ENCODE peak calls at places on chromosomes 5 and 9, in nine cellular contexts. One of them, this sample, is unnamed.

GRCh38 chr9:133113928-133114351 is 7.1 kb downstream of the RALGDS start:
- DNase-seq in cardiac muscle cell: peak
- DNase-seq in AG04449: no peak
- DNase-seq in A549: no peak
- DNase-seq in lung: no peak
- DNase-seq in CD8-positive, alpha-beta T cell: no peak
- DNase-seq in AG09319: no peak
- DNase-seq in RWPE1: no peak
- DNase-seq in progenitor cell of endocrine pancreas: no peak
- DNase-seq in this sample: no peak

GRCh38 chr5:131932235-131932634 is 13.2 kb downstream of the MEIKIN start:
- DNase-seq in cardiac muscle cell: no peak
- DNase-seq in AG04449: no peak
- DNase-seq in A549: no peak
- DNase-seq in lung: no peak
- DNase-seq in CD8-positive, alpha-beta T cell: no peak
- DNase-seq in AG09319: no peak
- DNase-seq in RWPE1: no peak
- DNase-seq in progenitor cell of endocrine pancreas: no peak
- DNase-seq in this sample: no peak

GRCh38 chr5:62942384-62942783 is 363.8 kb downstream of the LRRC70 start:
- DNase-seq in cardiac muscle cell: no peak
- DNase-seq in AG04449: no peak
- DNase-seq in A549: no peak
- DNase-seq in lung: no peak
- DNase-seq in CD8-positive, alpha-beta T cell: no peak
- DNase-seq in AG09319: no peak
- DNase-seq in RWPE1: no peak
- DNase-seq in progenitor cell of endocrine pancreas: no peak
- DNase-seq in this sample: no peak

GRCh38 chr5:135296900-135297816 is 101.9 kb downstream of the MACROH2A1 start:
- DNase-seq in cardiac muscle cell: no peak
- DNase-seq in AG04449: no peak
- DNase-seq in A549: no peak
- DNase-seq in lung: no peak
- DNase-seq in CD8-positive, alpha-beta T cell: no peak
- DNase-seq in AG09319: no peak
- DNase-seq in RWPE1: no peak
- DNase-seq in progenitor cell of endocrine pancreas: no peak
- DNase-seq in this sample: no peak

GRCh38 chr9:93582115-93582514 is 5.7 kb downstream of the PHF2 start:
- DNase-seq in cardiac muscle cell: no peak
- DNase-seq in AG04449: no peak
- DNase-seq in A549: no peak
- DNase-seq in lung: peak
- DNase-seq in CD8-positive, alpha-beta T cell: no peak
- DNase-seq in AG09319: no peak
- DNase-seq in RWPE1: no peak
- DNase-seq in progenitor cell of endocrine pancreas: no peak
- DNase-seq in this sample: no peak

GRCh38 chr5:111746791-111747190 is 10.2 kb downstream of the NREP start:
- DNase-seq in cardiac muscle cell: no peak
- DNase-seq in AG04449: no peak
- DNase-seq in A549: no peak
- DNase-seq in lung: no peak
- DNase-seq in CD8-positive, alpha-beta T cell: no peak
- DNase-seq in AG09319: no peak
- DNase-seq in RWPE1: no peak
- DNase-seq in progenitor cell of endocrine pancreas: no peak
- DNase-seq in this sample: no peak

GRCh38 chr9:83957029-83957513 is 22.9 kb downstream of the HNRNPK start:
- DNase-seq in cardiac muscle cell: no peak
- DNase-seq in AG04449: no peak
- DNase-seq in A549: no peak
- DNase-seq in lung: no peak
- DNase-seq in CD8-positive, alpha-beta T cell: no peak
- DNase-seq in AG09319: no peak
- DNase-seq in RWPE1: no peak
- DNase-seq in progenitor cell of endocrine pancreas: no peak
- DNase-seq in this sample: no peak

GRCh38 chr9:122393284-122393983 is 22.6 kb downstream of the PTGS1 start:
- DNase-seq in cardiac muscle cell: no peak
- DNase-seq in AG04449: no peak
- DNase-seq in A549: no peak
- DNase-seq in lung: peak
- DNase-seq in CD8-positive, alpha-beta T cell: no peak
- DNase-seq in AG09319: no peak
- DNase-seq in RWPE1: no peak
- DNase-seq in progenitor cell of endocrine pancreas: no peak
- DNase-seq in this sample: peak

GRCh38 chr9:84671651-84672467 is 2.3 kb downstream of the NTRK2 start:
- DNase-seq in cardiac muscle cell: no peak
- DNase-seq in AG04449: no peak
- DNase-seq in A549: no peak
- DNase-seq in lung: no peak
- DNase-seq in CD8-positive, alpha-beta T cell: no peak
- DNase-seq in AG09319: no peak
- DNase-seq in RWPE1: no peak
- DNase-seq in progenitor cell of endocrine pancreas: no peak
- DNase-seq in this sample: no peak

GRCh38 chr5:147963948-147964693 is 57.8 kb upstream of the C5orf46 start:
- DNase-seq in cardiac muscle cell: no peak
- DNase-seq in AG04449: no peak
- DNase-seq in A549: no peak
- DNase-seq in lung: no peak
- DNase-seq in CD8-positive, alpha-beta T cell: no peak
- DNase-seq in AG09319: no peak
- DNase-seq in RWPE1: no peak
- DNase-seq in progenitor cell of endocrine pancreas: no peak
- DNase-seq in this sample: no peak

GRCh38 chr5:132782101-132782500 is 5.1 kb upstream of the SEPTIN8 start:
- DNase-seq in cardiac muscle cell: no peak
- DNase-seq in AG04449: no peak
- DNase-seq in A549: no peak
- DNase-seq in lung: no peak
- DNase-seq in CD8-positive, alpha-beta T cell: no peak
- DNase-seq in AG09319: no peak
- DNase-seq in RWPE1: peak
- DNase-seq in progenitor cell of endocrine pancreas: no peak
- DNase-seq in this sample: no peak

GRCh38 chr5:179588166-179588565 is 35.3 kb downstream of the HNRNPH1 start:
- DNase-seq in cardiac muscle cell: no peak
- DNase-seq in AG04449: no peak
- DNase-seq in A549: no peak
- DNase-seq in lung: no peak
- DNase-seq in CD8-positive, alpha-beta T cell: no peak
- DNase-seq in AG09319: no peak
- DNase-seq in RWPE1: no peak
- DNase-seq in progenitor cell of endocrine pancreas: no peak
- DNase-seq in this sample: no peak

GRCh38 chr5:32869216-32869615 is 158.1 kb downstream of the NPR3 start:
- DNase-seq in cardiac muscle cell: no peak
- DNase-seq in AG04449: no peak
- DNase-seq in A549: no peak
- DNase-seq in lung: no peak
- DNase-seq in CD8-positive, alpha-beta T cell: no peak
- DNase-seq in AG09319: peak
- DNase-seq in RWPE1: no peak
- DNase-seq in progenitor cell of endocrine pancreas: no peak
- DNase-seq in this sample: no peak

GRCh38 chr5:172575416-172575815 is 65.6 kb upstream of the NEURL1B start:
- DNase-seq in cardiac muscle cell: no peak
- DNase-seq in AG04449: no peak
- DNase-seq in A549: no peak
- DNase-seq in lung: no peak
- DNase-seq in CD8-positive, alpha-beta T cell: no peak
- DNase-seq in AG09319: no peak
- DNase-seq in RWPE1: no peak
- DNase-seq in progenitor cell of endocrine pancreas: no peak
- DNase-seq in this sample: no peak

GRCh38 chr5:42423285-42424152 is at the start of gene GHR:
- DNase-seq in cardiac muscle cell: peak
- DNase-seq in AG04449: peak
- DNase-seq in A549: peak
- DNase-seq in lung: peak
- DNase-seq in CD8-positive, alpha-beta T cell: no peak
- DNase-seq in AG09319: peak
- DNase-seq in RWPE1: peak
- DNase-seq in progenitor cell of endocrine pancreas: peak
- DNase-seq in this sample: peak

GRCh38 chr9:77883846-77884771 is 147.5 kb downstream of the GNAQ start:
- DNase-seq in cardiac muscle cell: no peak
- DNase-seq in AG04449: no peak
- DNase-seq in A549: no peak
- DNase-seq in lung: no peak
- DNase-seq in CD8-positive, alpha-beta T cell: no peak
- DNase-seq in AG09319: no peak
- DNase-seq in RWPE1: peak
- DNase-seq in progenitor cell of endocrine pancreas: no peak
- DNase-seq in this sample: no peak
- TF ChIP-seq CTCF in cardiac muscle cell: no peak
- TF ChIP-seq CTCF in AG04449: no peak
- TF ChIP-seq CTCF in A549: no peak
- TF ChIP-seq CTCF in lung: no peak
- TF ChIP-seq CTCF in CD8-positive, alpha-beta T cell: no peak
- TF ChIP-seq CTCF in AG09319: no peak
- TF ChIP-seq CTCF in RWPE1: no peak
- TF ChIP-seq CTCF in progenitor cell of endocrine pancreas: no peak
- TF ChIP-seq CTCF in this sample: no peak

DNA sequence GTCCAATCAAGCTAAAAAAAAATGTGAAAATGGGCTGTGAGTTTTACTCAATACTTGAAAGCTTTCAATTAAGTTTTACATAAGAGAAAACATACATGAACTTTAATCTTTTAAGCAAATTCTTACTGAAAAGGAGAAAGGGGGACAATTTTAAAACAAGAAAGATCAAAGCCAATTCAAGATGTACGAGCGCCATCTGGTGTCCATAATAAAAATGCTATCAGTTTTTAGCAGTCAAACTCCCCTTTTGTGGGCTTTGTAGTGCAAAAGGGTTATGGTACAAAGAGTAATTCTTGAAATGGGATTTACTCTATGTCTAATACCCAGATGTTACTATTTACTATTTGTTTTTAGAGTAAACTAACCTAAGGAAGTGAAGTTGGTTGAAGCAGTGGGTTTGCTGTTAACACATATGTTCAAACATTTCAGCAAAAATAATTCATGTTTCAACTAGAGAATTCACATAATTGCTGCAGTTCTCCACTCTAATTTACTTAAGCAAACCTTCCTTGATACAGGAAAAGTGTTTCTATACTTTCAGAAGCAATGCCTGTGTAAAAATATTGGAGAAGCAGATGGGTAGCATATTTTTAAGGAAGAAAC is 228.2 kb upstream of the TYRP1 start:
- DNase-seq in cardiac muscle cell: peak
- DNase-seq in AG04449: no peak
- DNase-seq in A549: peak
- DNase-seq in lung: no peak
- DNase-seq in CD8-positive, alpha-beta T cell: no peak
- DNase-seq in AG09319: no peak
- DNase-seq in RWPE1: peak
- DNase-seq in progenitor cell of endocrine pancreas: no peak
- DNase-seq in this sample: no peak
- TF ChIP-seq CTCF in cardiac muscle cell: peak
- TF ChIP-seq CTCF in AG04449: peak
- TF ChIP-seq CTCF in A549: peak
- TF ChIP-seq CTCF in lung: peak
- TF ChIP-seq CTCF in CD8-positive, alpha-beta T cell: no peak
- TF ChIP-seq CTCF in AG09319: peak
- TF ChIP-seq CTCF in RWPE1: peak
- TF ChIP-seq CTCF in progenitor cell of endocrine pancreas: peak
- TF ChIP-seq CTCF in this sample: peak

GRCh38 chr9:107720511-107720910 is 230.9 kb upstream of the KLF4 start:
- DNase-seq in cardiac muscle cell: no peak
- DNase-seq in AG04449: no peak
- DNase-seq in A549: no peak
- DNase-seq in lung: no peak
- DNase-seq in CD8-positive, alpha-beta T cell: no peak
- DNase-seq in AG09319: no peak
- DNase-seq in RWPE1: no peak
- DNase-seq in progenitor cell of endocrine pancreas: no peak
- DNase-seq in this sample: no peak
- TF ChIP-seq CTCF in cardiac muscle cell: no peak
- TF ChIP-seq CTCF in AG04449: no peak
- TF ChIP-seq CTCF in A549: no peak
- TF ChIP-seq CTCF in lung: no peak
- TF ChIP-seq CTCF in CD8-positive, alpha-beta T cell: no peak
- TF ChIP-seq CTCF in AG09319: no peak
- TF ChIP-seq CTCF in RWPE1: no peak
- TF ChIP-seq CTCF in progenitor cell of endocrine pancreas: no peak
- TF ChIP-seq CTCF in this sample: no peak

GRCh38 chr5:40395241-40395640 is 284.5 kb upstream of the PTGER4 start:
- DNase-seq in cardiac muscle cell: no peak
- DNase-seq in AG04449: no peak
- DNase-seq in A549: no peak
- DNase-seq in lung: no peak
- DNase-seq in CD8-positive, alpha-beta T cell: no peak
- DNase-seq in AG09319: no peak
- DNase-seq in RWPE1: no peak
- DNase-seq in progenitor cell of endocrine pancreas: no peak
- DNase-seq in this sample: no peak

GRCh38 chr5:40389591-40389990 is 290.1 kb upstream of the PTGER4 start:
- DNase-seq in cardiac muscle cell: no peak
- DNase-seq in AG04449: no peak
- DNase-seq in A549: no peak
- DNase-seq in lung: no peak
- DNase-seq in CD8-positive, alpha-beta T cell: no peak
- DNase-seq in AG09319: no peak
- DNase-seq in RWPE1: no peak
- DNase-seq in progenitor cell of endocrine pancreas: no peak
- DNase-seq in this sample: no peak

GRCh38 chr5:40394715-40395114 is 285.0 kb upstream of the PTGER4 start:
- DNase-seq in cardiac muscle cell: no peak
- DNase-seq in AG04449: no peak
- DNase-seq in A549: no peak
- DNase-seq in lung: no peak
- DNase-seq in CD8-positive, alpha-beta T cell: no peak
- DNase-seq in AG09319: no peak
- DNase-seq in RWPE1: no peak
- DNase-seq in progenitor cell of endocrine pancreas: no peak
- DNase-seq in this sample: no peak

GRCh38 chr5:40390286-40391253 is 289.1 kb upstream of the PTGER4 start:
- DNase-seq in cardiac muscle cell: no peak
- DNase-seq in AG04449: no peak
- DNase-seq in A549: no peak
- DNase-seq in lung: no peak
- DNase-seq in CD8-positive, alpha-beta T cell: no peak
- DNase-seq in AG09319: no peak
- DNase-seq in RWPE1: no peak
- DNase-seq in progenitor cell of endocrine pancreas: no peak
- DNase-seq in this sample: no peak

DNA sequence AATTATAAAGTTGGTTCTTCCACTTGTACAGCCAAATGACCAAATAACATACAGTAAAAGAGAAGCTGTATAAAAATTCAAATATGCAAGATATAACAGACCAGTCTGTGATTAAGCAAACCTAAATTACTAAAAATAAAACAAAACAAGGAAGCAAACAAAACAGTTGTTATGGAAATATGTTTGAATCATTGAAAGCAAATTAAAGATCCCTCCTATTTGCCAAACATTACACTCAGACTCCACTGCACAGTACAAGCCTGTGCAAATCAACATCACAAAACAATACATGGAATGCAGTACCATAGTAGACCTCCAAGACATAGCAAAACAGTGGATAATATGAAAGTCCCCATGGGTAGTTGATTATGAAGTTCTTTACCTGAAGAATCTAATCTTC is 288.1 kb upstream of the PTGER4 start:
- DNase-seq in cardiac muscle cell: no peak
- DNase-seq in AG04449: no peak
- DNase-seq in A549: no peak
- DNase-seq in lung: no peak
- DNase-seq in CD8-positive, alpha-beta T cell: no peak
- DNase-seq in AG09319: no peak
- DNase-seq in RWPE1: no peak
- DNase-seq in progenitor cell of endocrine pancreas: no peak
- DNase-seq in this sample: no peak
- TF ChIP-seq CTCF in cardiac muscle cell: no peak
- TF ChIP-seq CTCF in AG04449: no peak
- TF ChIP-seq CTCF in A549: no peak
- TF ChIP-seq CTCF in lung: no peak
- TF ChIP-seq CTCF in CD8-positive, alpha-beta T cell: no peak
- TF ChIP-seq CTCF in AG09319: no peak
- TF ChIP-seq CTCF in RWPE1: no peak
- TF ChIP-seq CTCF in progenitor cell of endocrine pancreas: no peak
- TF ChIP-seq CTCF in this sample: no peak

This sample was measured in mesothelial cell of epicardium.